ENCODE peak calls at places on chromosomes 5 and 9, in six cellular contexts. Q is activated CD8-positive, alpha-beta memory T cell treated with anti-CD3 and anti-CD28 coated beads, Interleukin-2, amount 50 U/mL, for 4 hours; D is cardiac fibroblast; O is AG20443; P is EH; F is globus pallidus. N is an unnamed sample.
A peak's percentile ranks its signal among the peaks of the same experiment; 100 is the strongest.

GRCh38 chr9:120331913-120332312 is 248.1 kb downstream of the CDK5RAP2 start:
- DNase-seq in Q (no peak), D (peak; percentile 13), O (no peak), P (no peak), F (no peak), N (peak; percentile 50)

GRCh38 chr9:77807295-77807694 is 159.2 kb upstream of the GNA14 start:
- DNase-seq in Q (no peak), D (peak; percentile 99), O (peak; percentile 78), P (peak; percentile 95), F (no peak), N (peak; percentile 99)

GRCh38 chr9:93080406-93080805 is 15.6 kb upstream of the CARD19 start:
- DNase-seq in Q (no peak), D (no peak), O (no peak), P (no peak), F (no peak), N (no peak)

GRCh38 chr5:120942551-120942950 is 478.5 kb downstream of the PRR16 start:
- DNase-seq in Q (no peak), D (peak; percentile 1), O (no peak), P (peak; percentile 35), F (no peak), N (peak; percentile 31)

GRCh38 chr9:81389569-81389993 is 299.8 kb downstream of the TLE1 start:
- DNase-seq in Q (no peak), D (peak; percentile 99), O (peak; percentile 85), P (peak; percentile 99), F (no peak), N (peak; percentile 99)

GRCh38 chr5:38538161-38538560 is 18.3 kb downstream of the LIFR start:
- DNase-seq in Q (no peak), D (no peak), O (no peak), P (no peak), F (no peak), N (no peak)

GRCh38 chr5:35046754-35047153 is 995 bp downstream of the AGXT2 start:
- DNase-seq in Q (no peak), D (peak; percentile 99), O (peak; percentile 89), P (peak; percentile 91), F (no peak), N (peak; percentile 93)

GRCh38 chr5:14665110-14665822 is 748 bp downstream of the OTULIN start:
- DNase-seq in Q (peak; percentile 25), D (peak; percentile 17), O (peak; percentile 42), P (peak; percentile 33), F (peak; percentile 55), N (no peak)

GRCh38 chr9:116350213-116350612 is 196.6 kb downstream of the PAPPA start:
- DNase-seq in Q (no peak), D (no peak), O (no peak), P (peak; percentile 11), F (no peak), N (no peak)

GRCh38 chr9:134328341-134328840 is 2.1 kb downstream of the RXRA start:
- DNase-seq in Q (no peak), D (peak; percentile 25), O (no peak), P (peak; percentile 49), F (no peak), N (peak; percentile 31)

GRCh38 chr9:120151806-120152205 is 428.2 kb downstream of the CDK5RAP2 start:
- DNase-seq in Q (no peak), D (no peak), O (no peak), P (no peak), F (no peak), N (no peak)

GRCh38 chr5:69046375-69046957 is 47.3 kb upstream of the SLC30A5 start:
- DNase-seq in Q (no peak), D (peak; percentile 27), O (no peak), P (peak; percentile 42), F (no peak), N (peak; percentile 32)